ENCODE peak calls at places on chromosomes 4 and X, in six cellular contexts. H is EL, N is HuH-7, Q is activated T-cell treated with anti-CD3 and anti-CD28 coated beads for 48 hours, R is H54, B is lower lobe of right lung. X is an unnamed sample.

GRCh38 chr4:102477657-102478056 is 23.5 kb upstream of the NFKB1 start:
- DNase-seq in R (no peak), Q (no peak), N (no peak), B (no peak), H (peak; percentile 59), X (no peak)

GRCh38 chr4:17985832-17986231 is 35.7 kb downstream of the LCORL start:
- DNase-seq in Q (no peak), R (no peak), H (no peak), N (no peak), B (no peak), X (no peak)

GRCh38 chr4:5899396-5899795 is 6.5 kb upstream of the CRMP1 start:
- DNase-seq in R (no peak), Q (no peak), N (no peak), B (no peak), H (no peak), X (no peak)

GRCh38 chrX:71222929-71223328 is at the start of gene GJB1:
- DNase-seq in B (no peak), Q (no peak), N (no peak), R (no peak), H (no peak), X (no peak)

GRCh38 chr4:87354168-87355102 is 31.8 kb upstream of the HSD17B13 start:
- DNase-seq in Q (no peak), H (peak; percentile 40), N (no peak), B (no peak), R (no peak), X (no peak)

GRCh38 chrX:143476751-143477150 is 40.5 kb downstream of the SPANXN3 start:
- DNase-seq in H (no peak), Q (no peak), B (no peak), N (no peak), R (no peak), X (no peak)

GRCh38 chr4:16106956-16107355 is 23.1 kb upstream of the PROM1 start:
- DNase-seq in B (no peak), H (no peak), R (no peak), Q (no peak), N (no peak), X (peak; percentile 68)

GRCh38 chrX:16874458-16875095 is 4.4 kb upstream of the RBBP7 start:
- DNase-seq in R (no peak), B (no peak), H (no peak), Q (no peak), N (no peak), X (no peak)

GRCh38 chrX:150465856-150466775 is 102.3 kb upstream of the MTM1 start:
- DNase-seq in R (no peak), B (no peak), H (no peak), Q (no peak), N (no peak), X (no peak)

GRCh38 chrX:47854474-47854873 is 17.8 kb downstream of the ZNF81 start:
- DNase-seq in Q (no peak), B (peak; percentile 29), R (no peak), N (no peak), H (peak; percentile 16), X (no peak)